ENCODE peak calls at places on chromosomes 13 and 19, in four cellular contexts. One of them, this sample, is unnamed.

GRCh38 chr19:8161135-8161646 is 11.8 kb upstream of the FBN3 start:
- DNase-seq in stomach: peak
- DNase-seq in H1: no peak
- DNase-seq in GM12892: no peak
- DNase-seq in this sample: peak

GRCh38 chr13:98988782-98989181 is 10.9 kb upstream of the DOCK9 start:
- DNase-seq in stomach: no peak
- DNase-seq in H1: no peak
- DNase-seq in GM12892: no peak
- DNase-seq in this sample: no peak

GRCh38 chr13:65508745-65509144 is 1721.4 kb downstream of the PCDH9 start:
- DNase-seq in stomach: no peak
- DNase-seq in H1: no peak
- DNase-seq in GM12892: no peak
- DNase-seq in this sample: no peak

GRCh38 chr13:29937836-29938235 is 87.4 kb upstream of the UBL3 start:
- DNase-seq in stomach: no peak
- DNase-seq in H1: no peak
- DNase-seq in GM12892: no peak
- DNase-seq in this sample: no peak

GRCh38 chr19:440391-441212 is 20.2 kb downstream of the SHC2 start:
- DNase-seq in stomach: no peak
- DNase-seq in H1: no peak
- DNase-seq in GM12892: no peak
- DNase-seq in this sample: no peak

GRCh38 chr13:33213024-33213795 is 72.3 kb downstream of the STARD13 start:
- DNase-seq in stomach: peak
- DNase-seq in H1: no peak
- DNase-seq in GM12892: no peak
- DNase-seq in this sample: no peak

GRCh38 chr13:87999141-87999765 is 328.1 kb downstream of the SLITRK5 start:
- DNase-seq in stomach: no peak
- DNase-seq in H1: no peak
- DNase-seq in GM12892: no peak
- DNase-seq in this sample: no peak

GRCh38 chr13:34076319-34076718 is 258.4 kb downstream of the RFC3 start:
- DNase-seq in stomach: no peak
- DNase-seq in H1: no peak
- DNase-seq in GM12892: no peak
- DNase-seq in this sample: no peak

GRCh38 chr19:14118165-14119051 is 846 bp upstream of the PRKACA start:
- DNase-seq in stomach: peak
- DNase-seq in H1: no peak
- DNase-seq in GM12892: no peak
- DNase-seq in this sample: peak

GRCh38 chr13:43379738-43380137 is 356.4 kb downstream of the DNAJC15 start:
- DNase-seq in stomach: no peak
- DNase-seq in H1: no peak
- DNase-seq in GM12892: no peak
- DNase-seq in this sample: no peak

GRCh38 chr19:8352134-8352827 is 9.2 kb upstream of the KANK3 start:
- DNase-seq in stomach: no peak
- DNase-seq in H1: no peak
- DNase-seq in GM12892: no peak
- DNase-seq in this sample: no peak

GRCh38 chr13:65054277-65054676 is 2175.9 kb downstream of the PCDH9 start:
- DNase-seq in stomach: no peak
- DNase-seq in H1: no peak
- DNase-seq in GM12892: no peak
- DNase-seq in this sample: no peak

GRCh38 chr13:79187917-79188699 is 217.9 kb downstream of the RBM26 start:
- DNase-seq in stomach: no peak
- DNase-seq in H1: no peak
- DNase-seq in GM12892: no peak
- DNase-seq in this sample: no peak

GRCh38 chr13:64446372-64446771 is 2783.8 kb downstream of the PCDH9 start:
- DNase-seq in stomach: no peak
- DNase-seq in H1: no peak
- DNase-seq in GM12892: no peak
- DNase-seq in this sample: no peak

GRCh38 chr13:37067874-37068273 is 8.4 kb upstream of the SUPT20H start:
- DNase-seq in stomach: no peak
- DNase-seq in H1: no peak
- DNase-seq in GM12892: no peak
- DNase-seq in this sample: no peak

GRCh38 chr19:3479177-3479818 is 1.0 kb downstream of the SMIM24 start:
- DNase-seq in stomach: peak
- DNase-seq in H1: no peak
- DNase-seq in GM12892: no peak
- DNase-seq in this sample: peak

GRCh38 chr19:13557756-13558398 is 51.6 kb upstream of the CACNA1A start:
- DNase-seq in stomach: no peak
- DNase-seq in H1: no peak
- DNase-seq in GM12892: no peak
- DNase-seq in this sample: peak

GRCh38 chr13:49113526-49114286 is 106.4 kb upstream of the MLNR start:
- DNase-seq in stomach: no peak
- DNase-seq in H1: no peak
- DNase-seq in GM12892: no peak
- DNase-seq in this sample: no peak

GRCh38 chr19:8220481-8220880 is 11.3 kb downstream of the CERS4 start:
- DNase-seq in stomach: no peak
- DNase-seq in H1: no peak
- DNase-seq in GM12892: no peak
- DNase-seq in this sample: no peak

GRCh38 chr13:37617162-37617561 is 18.6 kb upstream of the POSTN start:
- DNase-seq in stomach: no peak
- DNase-seq in H1: no peak
- DNase-seq in GM12892: no peak
- DNase-seq in this sample: no peak

GRCh38 chr19:17125728-17126677 is 50.4 kb downstream of the MYO9B start:
- DNase-seq in stomach: peak
- DNase-seq in H1: no peak
- DNase-seq in GM12892: peak
- DNase-seq in this sample: peak

GRCh38 chr19:27846944-27847343 is 1366.0 kb downstream of the UQCRFS1 start:
- DNase-seq in stomach: no peak
- DNase-seq in H1: no peak
- DNase-seq in GM12892: no peak
- DNase-seq in this sample: no peak

GRCh38 chr19:44587863-44588752 is 25.3 kb upstream of the IGSF23 start:
- DNase-seq in stomach: no peak
- DNase-seq in H1: no peak
- DNase-seq in GM12892: no peak
- DNase-seq in this sample: no peak

GRCh38 chr13:106184778-106185177 is 350.7 kb downstream of the EFNB2 start:
- DNase-seq in stomach: no peak
- DNase-seq in H1: no peak
- DNase-seq in GM12892: no peak
- DNase-seq in this sample: peak

GRCh38 chr13:48181482-48182145 is 51.4 kb upstream of the ITM2B start:
- DNase-seq in stomach: no peak
- DNase-seq in H1: no peak
- DNase-seq in GM12892: no peak
- DNase-seq in this sample: no peak

GRCh38 chr19:53874384-53874995 is 6.8 kb downstream of the MYADM start:
- DNase-seq in stomach: no peak
- DNase-seq in H1: no peak
- DNase-seq in GM12892: no peak
- DNase-seq in this sample: no peak

GRCh38 chr13:110199046-110199831 is 107.7 kb downstream of the COL4A1 start:
- DNase-seq in stomach: no peak
- DNase-seq in H1: no peak
- DNase-seq in GM12892: no peak
- DNase-seq in this sample: no peak

GRCh38 chr13:108948269-108948671 is 318.9 kb downstream of the MYO16 start:
- DNase-seq in stomach: no peak
- DNase-seq in H1: no peak
- DNase-seq in GM12892: no peak
- DNase-seq in this sample: peak

GRCh38 chr13:22039961-22040360 is 369.1 kb downstream of the FGF9 start:
- DNase-seq in stomach: no peak
- DNase-seq in H1: no peak
- DNase-seq in GM12892: no peak
- DNase-seq in this sample: no peak

GRCh38 chr13:111153977-111154332 is 38.8 kb downstream of the ARHGEF7 start:
- DNase-seq in stomach: no peak
- DNase-seq in H1: no peak
- DNase-seq in GM12892: peak
- DNase-seq in this sample: peak

GRCh38 chr19:17329061-17329767 is 5.4 kb downstream of the ANO8 start:
- DNase-seq in stomach: no peak
- DNase-seq in H1: no peak
- DNase-seq in GM12892: no peak
- DNase-seq in this sample: no peak

GRCh38 chr13:24893863-24894262 is 129.9 kb downstream of the RNF17 start:
- DNase-seq in stomach: no peak
- DNase-seq in H1: no peak
- DNase-seq in GM12892: no peak
- DNase-seq in this sample: no peak

GRCh38 chr13:59715591-59715990 is 448.1 kb downstream of the DIAPH3 start:
- DNase-seq in stomach: no peak
- DNase-seq in H1: no peak
- DNase-seq in GM12892: no peak
- DNase-seq in this sample: no peak

GRCh38 chr19:30112666-30113065 is 170.6 kb downstream of the URI1 start:
- DNase-seq in stomach: no peak
- DNase-seq in H1: no peak
- DNase-seq in GM12892: no peak
- DNase-seq in this sample: no peak

GRCh38 chr19:34459614-34460013 is 21.9 kb upstream of the WTIP start:
- DNase-seq in stomach: peak
- DNase-seq in H1: no peak
- DNase-seq in GM12892: no peak
- DNase-seq in this sample: no peak

GRCh38 chr19:31496076-31496475 is 146.8 kb upstream of the TSHZ3 start:
- DNase-seq in stomach: no peak
- DNase-seq in H1: no peak
- DNase-seq in GM12892: no peak
- DNase-seq in this sample: no peak
- TF ChIP-seq POLR2A in stomach: no peak
- TF ChIP-seq POLR2A in H1: no peak
- TF ChIP-seq POLR2A in GM12892: no peak
- TF ChIP-seq POLR2A in this sample: no peak

GRCh38 chr19:40416918-40417713 is 3.9 kb upstream of the PRX start:
- DNase-seq in stomach: peak
- DNase-seq in H1: no peak
- DNase-seq in GM12892: no peak
- DNase-seq in this sample: peak
- TF ChIP-seq POLR2A in stomach: no peak
- TF ChIP-seq POLR2A in H1: no peak
- TF ChIP-seq POLR2A in GM12892: peak
- TF ChIP-seq POLR2A in this sample: no peak

DNA sequence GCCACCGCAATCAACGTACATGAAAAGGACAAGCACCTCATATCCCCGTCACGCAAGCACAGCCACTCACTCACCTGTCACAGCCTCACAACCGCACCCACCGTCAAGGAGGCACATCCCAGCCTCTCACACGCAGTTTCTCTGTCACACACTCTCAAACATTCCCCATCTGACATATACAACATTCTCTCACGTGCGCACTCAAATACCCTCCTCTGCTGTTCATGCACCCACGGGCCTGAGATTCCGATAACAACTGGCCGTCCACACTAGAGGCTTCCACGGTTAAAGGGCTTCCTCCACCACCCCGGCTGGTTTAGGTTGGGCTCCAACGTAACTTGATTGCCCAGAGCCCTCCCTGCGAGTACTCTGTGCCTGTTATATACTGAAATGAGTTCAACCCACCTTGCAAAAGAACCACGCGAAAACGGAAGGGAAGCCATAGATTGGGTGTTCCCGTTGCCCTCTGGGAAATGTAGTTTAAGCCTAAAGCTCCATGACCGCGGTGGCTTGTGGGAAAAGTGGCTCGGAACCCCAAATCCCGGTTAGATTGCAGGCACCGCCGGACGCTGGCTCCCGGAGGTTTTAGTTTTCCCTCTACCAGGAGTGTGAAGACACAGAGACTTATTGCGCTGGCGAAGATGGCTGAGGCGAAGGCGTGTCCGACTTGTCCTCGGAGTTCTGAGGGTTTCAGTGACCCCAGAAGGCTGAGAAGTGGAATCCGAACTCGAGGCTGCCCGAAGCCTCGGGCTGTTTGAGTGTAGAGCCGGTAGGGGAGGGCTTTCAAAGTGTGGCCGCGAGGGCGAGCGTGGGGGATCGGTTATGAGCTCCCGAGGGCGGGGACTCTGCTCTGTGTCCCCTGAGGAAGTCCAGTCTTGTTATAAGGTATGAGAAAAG is at the start of gene ZNF573:
- DNase-seq in stomach: peak
- DNase-seq in H1: peak
- DNase-seq in GM12892: peak
- DNase-seq in this sample: peak
- TF ChIP-seq POLR2A in stomach: no peak
- TF ChIP-seq POLR2A in H1: peak
- TF ChIP-seq POLR2A in GM12892: peak
- TF ChIP-seq POLR2A in this sample: no peak

DNA sequence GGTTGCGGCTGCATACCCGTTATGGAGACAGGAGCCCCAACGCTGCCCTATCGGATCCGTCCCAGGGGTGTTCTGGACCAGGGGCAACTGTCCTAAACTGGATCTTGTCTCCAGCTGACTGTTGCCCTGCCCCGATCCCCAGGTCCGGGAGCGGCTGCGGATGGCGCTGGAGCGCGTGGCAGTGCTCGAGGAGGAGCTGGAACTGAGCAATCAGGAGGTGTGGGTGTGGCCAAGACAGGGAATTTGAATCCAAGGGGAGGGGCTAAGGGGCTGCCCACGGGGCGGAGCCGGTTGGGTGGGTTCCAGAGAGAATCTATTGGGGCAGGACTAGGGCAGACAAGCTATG is 9.9 kb downstream of the PPFIA3 start:
- DNase-seq in stomach: no peak
- DNase-seq in H1: no peak
- DNase-seq in GM12892: no peak
- DNase-seq in this sample: no peak
- TF ChIP-seq POLR2A in stomach: no peak
- TF ChIP-seq POLR2A in H1: no peak
- TF ChIP-seq POLR2A in GM12892: no peak
- TF ChIP-seq POLR2A in this sample: no peak

GRCh38 chr19:42445948-42446347 is 3.2 kb upstream of the CXCL17 start:
- DNase-seq in stomach: no peak
- DNase-seq in H1: no peak
- DNase-seq in GM12892: no peak
- DNase-seq in this sample: no peak

GRCh38 chr19:42442833-42443232 is at the start of gene CXCL17:
- DNase-seq in stomach: peak
- DNase-seq in H1: no peak
- DNase-seq in GM12892: no peak
- DNase-seq in this sample: no peak

GRCh38 chr19:42440357-42441046 is 2.2 kb downstream of the CXCL17 start:
- DNase-seq in stomach: peak
- DNase-seq in H1: no peak
- DNase-seq in GM12892: peak
- DNase-seq in this sample: peak

GRCh38 chr19:42441047-42441440 is 1.7 kb downstream of the CXCL17 start:
- DNase-seq in stomach: peak
- DNase-seq in H1: no peak
- DNase-seq in GM12892: no peak
- DNase-seq in this sample: no peak

GRCh38 chr19:42443944-42444398 is 1.2 kb upstream of the CXCL17 start:
- DNase-seq in stomach: peak
- DNase-seq in H1: no peak
- DNase-seq in GM12892: no peak
- DNase-seq in this sample: no peak
- TF ChIP-seq POLR2A in stomach: no peak
- TF ChIP-seq POLR2A in H1: no peak
- TF ChIP-seq POLR2A in GM12892: no peak
- TF ChIP-seq POLR2A in this sample: no peak

This sample was measured in testis.